ENCODE peak calls at places on chromosomes 13 and 19, in five cellular contexts. M is H1, Y is endothelial cell, K is nucleus accumbens, Z is mucosa of descending colon. X is an unnamed sample.

GRCh38 chr19:2050349-2050990 is 574 bp downstream of the MKNK2 start:
- DNase-seq in K (no peak), M (no peak), Z (no peak), Y (no peak), X (no peak)

GRCh38 chr13:92224825-92225224 is 826.4 kb downstream of the GPC5 start:
- DNase-seq in Z (no peak), Y (no peak), M (no peak), K (no peak), X (no peak)

GRCh38 chr13:112968380-112968909 is 569 bp upstream of the MCF2L start:
- DNase-seq in Z (peak), K (no peak), M (no peak), Y (no peak), X (no peak)

GRCh38 chr19:51107406-51108065 is 673 bp downstream of the CTU1 start:
- DNase-seq in Y (peak), M (no peak), Z (no peak), K (no peak), X (no peak)

GRCh38 chr19:2282062-2282861 is at the start of gene PEAK3:
- DNase-seq in Y (peak), Z (peak), M (no peak), K (peak), X (no peak)

GRCh38 chr19:42191855-42192254 is 25.6 kb downstream of the DEDD2 start:
- DNase-seq in Z (peak), K (no peak), Y (no peak), M (no peak), X (peak)

GRCh38 chr13:88948501-88948900 is 1277.3 kb downstream of the SLITRK5 start:
- DNase-seq in M (no peak), Y (no peak), Z (no peak), K (no peak), X (no peak)

GRCh38 chr13:70424428-70424827 is 316.2 kb upstream of the KLHL1 start:
- DNase-seq in Y (no peak), Z (no peak), K (no peak), M (peak), X (no peak)

GRCh38 chr19:3482507-3483225 is 575 bp downstream of the SMIM44 start:
- DNase-seq in Z (peak), Y (no peak), M (no peak), K (no peak), X (no peak)